ENCODE peak calls at places on chromosomes 16 and 17, in six cellular contexts. A is AG10803; E is NCI-H2081; U is LoVo; W is stimulated activated CD4-positive, alpha-beta T cell treated with anti-CD3 and anti-CD28 coated beads, Interleukin-15, amount 100 ng/mL, for 1 hour; G is fibroblast of the conjunctiva. K is an unnamed sample.
A peak's percentile ranks its signal among the peaks of the same experiment; 100 is the strongest.

GRCh38 chr16:70788668-70789161 is 12.2 kb downstream of the VAC14 start:
- DNase-seq in A (no peak), W (no peak), G (peak; percentile 75), E (no peak), U (no peak), K (no peak)

GRCh38 chr16:81590714-81591537 is 146.3 kb downstream of the CMIP start:
- DNase-seq in W (no peak), A (no peak), G (no peak), E (peak; percentile 24), U (no peak), K (no peak)

GRCh38 chr17:69555056-69555455 is 140.6 kb downstream of the MAP2K6 start:
- DNase-seq in W (no peak), E (no peak), G (no peak), A (no peak), U (no peak), K (no peak)

GRCh38 chr17:40582328-40582901 is 17.1 kb upstream of the CCR7 start:
- DNase-seq in W (no peak), E (peak; percentile 84), A (no peak), U (no peak), G (no peak), K (peak; percentile 77)

GRCh38 chr17:3679186-3680126 is 10.8 kb downstream of the EMC6 start:
- DNase-seq in A (no peak), E (no peak), U (no peak), G (no peak), W (no peak), K (no peak)

GRCh38 chr17:59706900-59707181 is 389 bp downstream of the PTRH2 start:
- DNase-seq in A (no peak), G (no peak), W (no peak), U (no peak), E (no peak), K (no peak)

GRCh38 chr17:10614536-10615155 is 42.5 kb downstream of the MYH3 start:
- DNase-seq in U (peak; percentile 41), A (peak; percentile 70), G (peak; percentile 52), W (no peak), E (peak; percentile 10), K (no peak)

GRCh38 chr16:87432330-87432915 is 40.3 kb downstream of the MAP1LC3B start:
- DNase-seq in E (no peak), A (no peak), G (no peak), U (no peak), W (no peak), K (no peak)

GRCh38 chr16:66266436-66267286 is 99.8 kb upstream of the CDH5 start:
- DNase-seq in G (peak; percentile 87), U (no peak), E (no peak), W (no peak), A (peak; percentile 97), K (no peak)

GRCh38 chr16:2499890-2500633 is 13.7 kb upstream of the ATP6V0C start:
- DNase-seq in E (no peak), U (no peak), W (no peak), G (no peak), A (no peak), K (no peak)

GRCh38 chr16:3171181-3171854 is 16.7 kb upstream of the OR1F1 start:
- DNase-seq in A (no peak), G (no peak), W (no peak), E (no peak), U (no peak), K (peak; percentile 58)

GRCh38 chr17:28145348-28145747 is 102.9 kb downstream of the NLK start:
- DNase-seq in E (no peak), G (no peak), A (peak; percentile 61), W (no peak), U (no peak), K (no peak)

GRCh38 chr17:55601874-55602364 is 90.7 kb upstream of the SMIM36 start:
- DNase-seq in W (no peak), E (peak; percentile 8), U (peak; percentile 32), A (peak; percentile 56), G (peak; percentile 43), K (no peak)

GRCh38 chr17:14775761-14776492 is 475.0 kb downstream of the HS3ST3B1 start:
- DNase-seq in G (no peak), U (no peak), W (no peak), E (no peak), A (peak; percentile 51), K (no peak)

GRCh38 chr17:81641825-81642489 is 5.0 kb downstream of the TSPAN10 start:
- DNase-seq in A (peak; percentile 68), W (no peak), E (no peak), U (no peak), G (no peak), K (no peak)

GRCh38 chr17:51402881-51403280 is 142.5 kb downstream of the UTP18 start:
- DNase-seq in E (no peak), A (no peak), W (no peak), G (no peak), U (no peak), K (no peak)

GRCh38 chr17:82433560-82434215 is 15.3 kb upstream of the OGFOD3 start:
- DNase-seq in E (no peak), A (no peak), U (no peak), G (no peak), W (no peak), K (no peak)

GRCh38 chr17:42399121-42399520 is 10.9 kb upstream of the STAT3 start:
- DNase-seq in E (peak; percentile 41), A (no peak), G (no peak), U (no peak), W (no peak), K (no peak)

GRCh38 chr17:34570491-34570890 is 8.9 kb upstream of the TMEM132E start:
- DNase-seq in W (no peak), G (no peak), U (no peak), E (no peak), A (no peak), K (no peak)

GRCh38 chr16:11160676-11161115 is 95.3 kb downstream of the SOCS1 start:
- DNase-seq in G (no peak), A (no peak), U (no peak), W (no peak), E (no peak), K (no peak)

GRCh38 chr17:48231995-48232729 is 124.6 kb downstream of the SNX11 start:
- DNase-seq in W (no peak), G (no peak), E (peak; percentile 94), A (no peak), U (no peak), K (no peak)

GRCh38 chr16:2077016-2077415 is 29.2 kb downstream of the TSC2 start:
- DNase-seq in A (no peak), E (no peak), G (no peak), U (no peak), W (no peak), K (no peak)

GRCh38 chr17:47978324-47978723 is 7.4 kb downstream of the CDK5RAP3 start:
- DNase-seq in G (peak; percentile 36), U (peak; percentile 25), A (peak; percentile 56), E (peak; percentile 64), W (peak; percentile 25), K (peak; percentile 51)

GRCh38 chr17:27856676-27857429 is 36.3 kb downstream of the LYRM9 start:
- DNase-seq in A (no peak), E (no peak), G (no peak), U (no peak), W (no peak), K (no peak)

GRCh38 chr16:85041184-85041928 is 13.8 kb downstream of the KIAA0513 start:
- DNase-seq in W (no peak), E (no peak), G (no peak), U (no peak), A (no peak), K (no peak)

K was measured in CD8-positive, alpha-beta T cell.